ENCODE peak calls at places on chromosomes 13 and 19, in ten cellular contexts. One of them, this sample, is unnamed.

GRCh38 chr13:26095338-26095737 is 43.5 kb upstream of the SHISA2 start:
- DNase-seq in stimulated activated naive CD4-positive, alpha-beta T cell: no peak
- DNase-seq in NCI-H2227 treated with DMSO at 0.1 percent for 48 hours: no peak
- DNase-seq in stimulated activated CD4-positive, alpha-beta T cell treated with anti-CD3 and anti-CD28 coated beads, Interleukin-4, amount 100 ng/mL, for 48 hours: no peak
- DNase-seq in activated naive CD4-positive, alpha-beta T cell treated with anti-CD3 and anti-CD28 coated beads for 36 hours: no peak
- DNase-seq in activated T-helper 2 cell treated with anti-CD3 and anti-CD28 coated beads, Interferon-gamma antibody, Interleukin-2, Interleukin-4, amounts not matched to agents 10 μg/mL and 5 μg/mL and 100 μg/mL, durations not matched to agents 14 hours and 24 hours and 36 hours: no peak
- DNase-seq in activated CD4-positive, alpha-beta T cell treated with anti-CD3 and anti-CD28 coated beads for 48 hours: no peak
- DNase-seq in pons: no peak
- DNase-seq in activated naive CD8-positive, alpha-beta T cell treated with anti-CD3 and anti-CD28 coated beads, Interleukin-2, amount 50 U/mL, for 24 hours: no peak
- DNase-seq in central memory CD4-positive, alpha-beta T cell: no peak
- DNase-seq in this sample: no peak

GRCh38 chr19:45404557-45405434 is at the start of gene PPP1R13L:
- DNase-seq in stimulated activated naive CD4-positive, alpha-beta T cell: peak; percentile 26
- DNase-seq in NCI-H2227 treated with DMSO at 0.1 percent for 48 hours: peak; percentile 40
- DNase-seq in stimulated activated CD4-positive, alpha-beta T cell treated with anti-CD3 and anti-CD28 coated beads, Interleukin-4, amount 100 ng/mL, for 48 hours: peak; percentile 49
- DNase-seq in activated naive CD4-positive, alpha-beta T cell treated with anti-CD3 and anti-CD28 coated beads for 36 hours: peak; percentile 71
- DNase-seq in activated T-helper 2 cell treated with anti-CD3 and anti-CD28 coated beads, Interferon-gamma antibody, Interleukin-2, Interleukin-4, amounts not matched to agents 10 μg/mL and 5 μg/mL and 100 μg/mL, durations not matched to agents 14 hours and 24 hours and 36 hours: peak; percentile 69
- DNase-seq in activated CD4-positive, alpha-beta T cell treated with anti-CD3 and anti-CD28 coated beads for 48 hours: peak; percentile 79
- DNase-seq in pons: no peak
- DNase-seq in activated naive CD8-positive, alpha-beta T cell treated with anti-CD3 and anti-CD28 coated beads, Interleukin-2, amount 50 U/mL, for 24 hours: peak; percentile 60
- DNase-seq in central memory CD4-positive, alpha-beta T cell: no peak
- DNase-seq in this sample: peak; percentile 37

GRCh38 chr13:87667686-87668085 is 3.5 kb upstream of the SLITRK5 start:
- DNase-seq in stimulated activated naive CD4-positive, alpha-beta T cell: no peak
- DNase-seq in NCI-H2227 treated with DMSO at 0.1 percent for 48 hours: no peak
- DNase-seq in stimulated activated CD4-positive, alpha-beta T cell treated with anti-CD3 and anti-CD28 coated beads, Interleukin-4, amount 100 ng/mL, for 48 hours: no peak
- DNase-seq in activated naive CD4-positive, alpha-beta T cell treated with anti-CD3 and anti-CD28 coated beads for 36 hours: no peak
- DNase-seq in activated T-helper 2 cell treated with anti-CD3 and anti-CD28 coated beads, Interferon-gamma antibody, Interleukin-2, Interleukin-4, amounts not matched to agents 10 μg/mL and 5 μg/mL and 100 μg/mL, durations not matched to agents 14 hours and 24 hours and 36 hours: no peak
- DNase-seq in activated CD4-positive, alpha-beta T cell treated with anti-CD3 and anti-CD28 coated beads for 48 hours: no peak
- DNase-seq in pons: no peak
- DNase-seq in activated naive CD8-positive, alpha-beta T cell treated with anti-CD3 and anti-CD28 coated beads, Interleukin-2, amount 50 U/mL, for 24 hours: no peak
- DNase-seq in central memory CD4-positive, alpha-beta T cell: no peak
- DNase-seq in this sample: no peak

GRCh38 chr19:45175663-45176345 is 2.2 kb downstream of the TRAPPC6A start:
- DNase-seq in stimulated activated naive CD4-positive, alpha-beta T cell: no peak
- DNase-seq in NCI-H2227 treated with DMSO at 0.1 percent for 48 hours: no peak
- DNase-seq in stimulated activated CD4-positive, alpha-beta T cell treated with anti-CD3 and anti-CD28 coated beads, Interleukin-4, amount 100 ng/mL, for 48 hours: no peak
- DNase-seq in activated naive CD4-positive, alpha-beta T cell treated with anti-CD3 and anti-CD28 coated beads for 36 hours: no peak
- DNase-seq in activated T-helper 2 cell treated with anti-CD3 and anti-CD28 coated beads, Interferon-gamma antibody, Interleukin-2, Interleukin-4, amounts not matched to agents 10 μg/mL and 5 μg/mL and 100 μg/mL, durations not matched to agents 14 hours and 24 hours and 36 hours: no peak
- DNase-seq in activated CD4-positive, alpha-beta T cell treated with anti-CD3 and anti-CD28 coated beads for 48 hours: no peak
- DNase-seq in pons: no peak
- DNase-seq in activated naive CD8-positive, alpha-beta T cell treated with anti-CD3 and anti-CD28 coated beads, Interleukin-2, amount 50 U/mL, for 24 hours: no peak
- DNase-seq in central memory CD4-positive, alpha-beta T cell: no peak
- DNase-seq in this sample: no peak

GRCh38 chr13:71759506-71760225 is 107.3 kb downstream of the DACH1 start:
- DNase-seq in stimulated activated naive CD4-positive, alpha-beta T cell: no peak
- DNase-seq in NCI-H2227 treated with DMSO at 0.1 percent for 48 hours: no peak
- DNase-seq in stimulated activated CD4-positive, alpha-beta T cell treated with anti-CD3 and anti-CD28 coated beads, Interleukin-4, amount 100 ng/mL, for 48 hours: no peak
- DNase-seq in activated naive CD4-positive, alpha-beta T cell treated with anti-CD3 and anti-CD28 coated beads for 36 hours: no peak
- DNase-seq in activated T-helper 2 cell treated with anti-CD3 and anti-CD28 coated beads, Interferon-gamma antibody, Interleukin-2, Interleukin-4, amounts not matched to agents 10 μg/mL and 5 μg/mL and 100 μg/mL, durations not matched to agents 14 hours and 24 hours and 36 hours: no peak
- DNase-seq in activated CD4-positive, alpha-beta T cell treated with anti-CD3 and anti-CD28 coated beads for 48 hours: no peak
- DNase-seq in pons: no peak
- DNase-seq in activated naive CD8-positive, alpha-beta T cell treated with anti-CD3 and anti-CD28 coated beads, Interleukin-2, amount 50 U/mL, for 24 hours: no peak
- DNase-seq in central memory CD4-positive, alpha-beta T cell: no peak
- DNase-seq in this sample: no peak

GRCh38 chr13:63948045-63948444 is 2532.4 kb upstream of the PCDH20 start:
- DNase-seq in stimulated activated naive CD4-positive, alpha-beta T cell: no peak
- DNase-seq in NCI-H2227 treated with DMSO at 0.1 percent for 48 hours: no peak
- DNase-seq in stimulated activated CD4-positive, alpha-beta T cell treated with anti-CD3 and anti-CD28 coated beads, Interleukin-4, amount 100 ng/mL, for 48 hours: no peak
- DNase-seq in activated naive CD4-positive, alpha-beta T cell treated with anti-CD3 and anti-CD28 coated beads for 36 hours: no peak
- DNase-seq in activated T-helper 2 cell treated with anti-CD3 and anti-CD28 coated beads, Interferon-gamma antibody, Interleukin-2, Interleukin-4, amounts not matched to agents 10 μg/mL and 5 μg/mL and 100 μg/mL, durations not matched to agents 14 hours and 24 hours and 36 hours: no peak
- DNase-seq in activated CD4-positive, alpha-beta T cell treated with anti-CD3 and anti-CD28 coated beads for 48 hours: no peak
- DNase-seq in pons: no peak
- DNase-seq in activated naive CD8-positive, alpha-beta T cell treated with anti-CD3 and anti-CD28 coated beads, Interleukin-2, amount 50 U/mL, for 24 hours: no peak
- DNase-seq in central memory CD4-positive, alpha-beta T cell: no peak
- DNase-seq in this sample: no peak

GRCh38 chr13:31009166-31009565 is 76.7 kb downstream of the TEX26 start:
- DNase-seq in stimulated activated naive CD4-positive, alpha-beta T cell: no peak
- DNase-seq in NCI-H2227 treated with DMSO at 0.1 percent for 48 hours: no peak
- DNase-seq in stimulated activated CD4-positive, alpha-beta T cell treated with anti-CD3 and anti-CD28 coated beads, Interleukin-4, amount 100 ng/mL, for 48 hours: no peak
- DNase-seq in activated naive CD4-positive, alpha-beta T cell treated with anti-CD3 and anti-CD28 coated beads for 36 hours: no peak
- DNase-seq in activated T-helper 2 cell treated with anti-CD3 and anti-CD28 coated beads, Interferon-gamma antibody, Interleukin-2, Interleukin-4, amounts not matched to agents 10 μg/mL and 5 μg/mL and 100 μg/mL, durations not matched to agents 14 hours and 24 hours and 36 hours: no peak
- DNase-seq in activated CD4-positive, alpha-beta T cell treated with anti-CD3 and anti-CD28 coated beads for 48 hours: no peak
- DNase-seq in pons: no peak
- DNase-seq in activated naive CD8-positive, alpha-beta T cell treated with anti-CD3 and anti-CD28 coated beads, Interleukin-2, amount 50 U/mL, for 24 hours: no peak
- DNase-seq in central memory CD4-positive, alpha-beta T cell: no peak
- DNase-seq in this sample: no peak

GRCh38 chr13:73684286-73684685 is 449.9 kb downstream of the KLF12 start:
- DNase-seq in stimulated activated naive CD4-positive, alpha-beta T cell: no peak
- DNase-seq in NCI-H2227 treated with DMSO at 0.1 percent for 48 hours: no peak
- DNase-seq in stimulated activated CD4-positive, alpha-beta T cell treated with anti-CD3 and anti-CD28 coated beads, Interleukin-4, amount 100 ng/mL, for 48 hours: no peak
- DNase-seq in activated naive CD4-positive, alpha-beta T cell treated with anti-CD3 and anti-CD28 coated beads for 36 hours: no peak
- DNase-seq in activated T-helper 2 cell treated with anti-CD3 and anti-CD28 coated beads, Interferon-gamma antibody, Interleukin-2, Interleukin-4, amounts not matched to agents 10 μg/mL and 5 μg/mL and 100 μg/mL, durations not matched to agents 14 hours and 24 hours and 36 hours: no peak
- DNase-seq in activated CD4-positive, alpha-beta T cell treated with anti-CD3 and anti-CD28 coated beads for 48 hours: no peak
- DNase-seq in pons: no peak
- DNase-seq in activated naive CD8-positive, alpha-beta T cell treated with anti-CD3 and anti-CD28 coated beads, Interleukin-2, amount 50 U/mL, for 24 hours: no peak
- DNase-seq in central memory CD4-positive, alpha-beta T cell: no peak
- DNase-seq in this sample: no peak

GRCh38 chr19:3065675-3066357 is 3.5 kb upstream of the TLE5 start:
- DNase-seq in stimulated activated naive CD4-positive, alpha-beta T cell: no peak
- DNase-seq in NCI-H2227 treated with DMSO at 0.1 percent for 48 hours: no peak
- DNase-seq in stimulated activated CD4-positive, alpha-beta T cell treated with anti-CD3 and anti-CD28 coated beads, Interleukin-4, amount 100 ng/mL, for 48 hours: no peak
- DNase-seq in activated naive CD4-positive, alpha-beta T cell treated with anti-CD3 and anti-CD28 coated beads for 36 hours: no peak
- DNase-seq in activated T-helper 2 cell treated with anti-CD3 and anti-CD28 coated beads, Interferon-gamma antibody, Interleukin-2, Interleukin-4, amounts not matched to agents 10 μg/mL and 5 μg/mL and 100 μg/mL, durations not matched to agents 14 hours and 24 hours and 36 hours: no peak
- DNase-seq in activated CD4-positive, alpha-beta T cell treated with anti-CD3 and anti-CD28 coated beads for 48 hours: no peak
- DNase-seq in pons: no peak
- DNase-seq in activated naive CD8-positive, alpha-beta T cell treated with anti-CD3 and anti-CD28 coated beads, Interleukin-2, amount 50 U/mL, for 24 hours: no peak
- DNase-seq in central memory CD4-positive, alpha-beta T cell: no peak
- DNase-seq in this sample: no peak

GRCh38 chr19:51749979-51750378 is 1.7 kb downstream of the FPR1 start:
- DNase-seq in stimulated activated naive CD4-positive, alpha-beta T cell: no peak
- DNase-seq in NCI-H2227 treated with DMSO at 0.1 percent for 48 hours: no peak
- DNase-seq in stimulated activated CD4-positive, alpha-beta T cell treated with anti-CD3 and anti-CD28 coated beads, Interleukin-4, amount 100 ng/mL, for 48 hours: no peak
- DNase-seq in activated naive CD4-positive, alpha-beta T cell treated with anti-CD3 and anti-CD28 coated beads for 36 hours: no peak
- DNase-seq in activated T-helper 2 cell treated with anti-CD3 and anti-CD28 coated beads, Interferon-gamma antibody, Interleukin-2, Interleukin-4, amounts not matched to agents 10 μg/mL and 5 μg/mL and 100 μg/mL, durations not matched to agents 14 hours and 24 hours and 36 hours: no peak
- DNase-seq in activated CD4-positive, alpha-beta T cell treated with anti-CD3 and anti-CD28 coated beads for 48 hours: no peak
- DNase-seq in pons: no peak
- DNase-seq in activated naive CD8-positive, alpha-beta T cell treated with anti-CD3 and anti-CD28 coated beads, Interleukin-2, amount 50 U/mL, for 24 hours: no peak
- DNase-seq in central memory CD4-positive, alpha-beta T cell: no peak
- DNase-seq in this sample: no peak

GRCh38 chr19:8158411-8159074 is 9.2 kb upstream of the FBN3 start:
- DNase-seq in stimulated activated naive CD4-positive, alpha-beta T cell: peak; percentile 10
- DNase-seq in NCI-H2227 treated with DMSO at 0.1 percent for 48 hours: peak; percentile 43
- DNase-seq in stimulated activated CD4-positive, alpha-beta T cell treated with anti-CD3 and anti-CD28 coated beads, Interleukin-4, amount 100 ng/mL, for 48 hours: no peak
- DNase-seq in activated naive CD4-positive, alpha-beta T cell treated with anti-CD3 and anti-CD28 coated beads for 36 hours: peak; percentile 63
- DNase-seq in activated T-helper 2 cell treated with anti-CD3 and anti-CD28 coated beads, Interferon-gamma antibody, Interleukin-2, Interleukin-4, amounts not matched to agents 10 μg/mL and 5 μg/mL and 100 μg/mL, durations not matched to agents 14 hours and 24 hours and 36 hours: peak; percentile 36
- DNase-seq in activated CD4-positive, alpha-beta T cell treated with anti-CD3 and anti-CD28 coated beads for 48 hours: peak; percentile 46
- DNase-seq in pons: peak; percentile 96
- DNase-seq in activated naive CD8-positive, alpha-beta T cell treated with anti-CD3 and anti-CD28 coated beads, Interleukin-2, amount 50 U/mL, for 24 hours: peak; percentile 38
- DNase-seq in central memory CD4-positive, alpha-beta T cell: peak; percentile 57
- DNase-seq in this sample: peak; percentile 15

GRCh38 chr13:99465454-99465853 is 35.8 kb upstream of the TM9SF2 start:
- DNase-seq in stimulated activated naive CD4-positive, alpha-beta T cell: no peak
- DNase-seq in NCI-H2227 treated with DMSO at 0.1 percent for 48 hours: peak; percentile 39
- DNase-seq in stimulated activated CD4-positive, alpha-beta T cell treated with anti-CD3 and anti-CD28 coated beads, Interleukin-4, amount 100 ng/mL, for 48 hours: no peak
- DNase-seq in activated naive CD4-positive, alpha-beta T cell treated with anti-CD3 and anti-CD28 coated beads for 36 hours: no peak
- DNase-seq in activated T-helper 2 cell treated with anti-CD3 and anti-CD28 coated beads, Interferon-gamma antibody, Interleukin-2, Interleukin-4, amounts not matched to agents 10 μg/mL and 5 μg/mL and 100 μg/mL, durations not matched to agents 14 hours and 24 hours and 36 hours: no peak
- DNase-seq in activated CD4-positive, alpha-beta T cell treated with anti-CD3 and anti-CD28 coated beads for 48 hours: no peak
- DNase-seq in pons: no peak
- DNase-seq in activated naive CD8-positive, alpha-beta T cell treated with anti-CD3 and anti-CD28 coated beads, Interleukin-2, amount 50 U/mL, for 24 hours: no peak
- DNase-seq in central memory CD4-positive, alpha-beta T cell: no peak
- DNase-seq in this sample: no peak

GRCh38 chr13:27336005-27336673 is 65.5 kb downstream of the RASL11A start:
- DNase-seq in stimulated activated naive CD4-positive, alpha-beta T cell: no peak
- DNase-seq in NCI-H2227 treated with DMSO at 0.1 percent for 48 hours: no peak
- DNase-seq in stimulated activated CD4-positive, alpha-beta T cell treated with anti-CD3 and anti-CD28 coated beads, Interleukin-4, amount 100 ng/mL, for 48 hours: no peak
- DNase-seq in activated naive CD4-positive, alpha-beta T cell treated with anti-CD3 and anti-CD28 coated beads for 36 hours: no peak
- DNase-seq in activated T-helper 2 cell treated with anti-CD3 and anti-CD28 coated beads, Interferon-gamma antibody, Interleukin-2, Interleukin-4, amounts not matched to agents 10 μg/mL and 5 μg/mL and 100 μg/mL, durations not matched to agents 14 hours and 24 hours and 36 hours: no peak
- DNase-seq in activated CD4-positive, alpha-beta T cell treated with anti-CD3 and anti-CD28 coated beads for 48 hours: no peak
- DNase-seq in pons: no peak
- DNase-seq in activated naive CD8-positive, alpha-beta T cell treated with anti-CD3 and anti-CD28 coated beads, Interleukin-2, amount 50 U/mL, for 24 hours: no peak
- DNase-seq in central memory CD4-positive, alpha-beta T cell: no peak
- DNase-seq in this sample: no peak

GRCh38 chr13:42815686-42816085 is 34.3 kb downstream of the FAM216B start:
- DNase-seq in stimulated activated naive CD4-positive, alpha-beta T cell: no peak
- DNase-seq in NCI-H2227 treated with DMSO at 0.1 percent for 48 hours: no peak
- DNase-seq in stimulated activated CD4-positive, alpha-beta T cell treated with anti-CD3 and anti-CD28 coated beads, Interleukin-4, amount 100 ng/mL, for 48 hours: no peak
- DNase-seq in activated naive CD4-positive, alpha-beta T cell treated with anti-CD3 and anti-CD28 coated beads for 36 hours: no peak
- DNase-seq in activated T-helper 2 cell treated with anti-CD3 and anti-CD28 coated beads, Interferon-gamma antibody, Interleukin-2, Interleukin-4, amounts not matched to agents 10 μg/mL and 5 μg/mL and 100 μg/mL, durations not matched to agents 14 hours and 24 hours and 36 hours: no peak
- DNase-seq in activated CD4-positive, alpha-beta T cell treated with anti-CD3 and anti-CD28 coated beads for 48 hours: no peak
- DNase-seq in pons: no peak
- DNase-seq in activated naive CD8-positive, alpha-beta T cell treated with anti-CD3 and anti-CD28 coated beads, Interleukin-2, amount 50 U/mL, for 24 hours: no peak
- DNase-seq in central memory CD4-positive, alpha-beta T cell: no peak
- DNase-seq in this sample: no peak

GRCh38 chr19:41707502-41707812 is 969 bp upstream of the CEACAM5 start:
- DNase-seq in stimulated activated naive CD4-positive, alpha-beta T cell: no peak
- DNase-seq in NCI-H2227 treated with DMSO at 0.1 percent for 48 hours: no peak
- DNase-seq in stimulated activated CD4-positive, alpha-beta T cell treated with anti-CD3 and anti-CD28 coated beads, Interleukin-4, amount 100 ng/mL, for 48 hours: no peak
- DNase-seq in activated naive CD4-positive, alpha-beta T cell treated with anti-CD3 and anti-CD28 coated beads for 36 hours: no peak
- DNase-seq in activated T-helper 2 cell treated with anti-CD3 and anti-CD28 coated beads, Interferon-gamma antibody, Interleukin-2, Interleukin-4, amounts not matched to agents 10 μg/mL and 5 μg/mL and 100 μg/mL, durations not matched to agents 14 hours and 24 hours and 36 hours: no peak
- DNase-seq in activated CD4-positive, alpha-beta T cell treated with anti-CD3 and anti-CD28 coated beads for 48 hours: no peak
- DNase-seq in pons: no peak
- DNase-seq in activated naive CD8-positive, alpha-beta T cell treated with anti-CD3 and anti-CD28 coated beads, Interleukin-2, amount 50 U/mL, for 24 hours: no peak
- DNase-seq in central memory CD4-positive, alpha-beta T cell: no peak
- DNase-seq in this sample: no peak

GRCh38 chr13:23549724-23550123 is 20.5 kb upstream of the TNFRSF19 start:
- DNase-seq in stimulated activated naive CD4-positive, alpha-beta T cell: no peak
- DNase-seq in NCI-H2227 treated with DMSO at 0.1 percent for 48 hours: no peak
- DNase-seq in stimulated activated CD4-positive, alpha-beta T cell treated with anti-CD3 and anti-CD28 coated beads, Interleukin-4, amount 100 ng/mL, for 48 hours: no peak
- DNase-seq in activated naive CD4-positive, alpha-beta T cell treated with anti-CD3 and anti-CD28 coated beads for 36 hours: no peak
- DNase-seq in activated T-helper 2 cell treated with anti-CD3 and anti-CD28 coated beads, Interferon-gamma antibody, Interleukin-2, Interleukin-4, amounts not matched to agents 10 μg/mL and 5 μg/mL and 100 μg/mL, durations not matched to agents 14 hours and 24 hours and 36 hours: no peak
- DNase-seq in activated CD4-positive, alpha-beta T cell treated with anti-CD3 and anti-CD28 coated beads for 48 hours: no peak
- DNase-seq in pons: no peak
- DNase-seq in activated naive CD8-positive, alpha-beta T cell treated with anti-CD3 and anti-CD28 coated beads, Interleukin-2, amount 50 U/mL, for 24 hours: no peak
- DNase-seq in central memory CD4-positive, alpha-beta T cell: no peak
- DNase-seq in this sample: no peak

GRCh38 chr19:2798733-2799132 is 13.4 kb downstream of the THOP1 start:
- DNase-seq in stimulated activated naive CD4-positive, alpha-beta T cell: no peak
- DNase-seq in NCI-H2227 treated with DMSO at 0.1 percent for 48 hours: no peak
- DNase-seq in stimulated activated CD4-positive, alpha-beta T cell treated with anti-CD3 and anti-CD28 coated beads, Interleukin-4, amount 100 ng/mL, for 48 hours: no peak
- DNase-seq in activated naive CD4-positive, alpha-beta T cell treated with anti-CD3 and anti-CD28 coated beads for 36 hours: no peak
- DNase-seq in activated T-helper 2 cell treated with anti-CD3 and anti-CD28 coated beads, Interferon-gamma antibody, Interleukin-2, Interleukin-4, amounts not matched to agents 10 μg/mL and 5 μg/mL and 100 μg/mL, durations not matched to agents 14 hours and 24 hours and 36 hours: no peak
- DNase-seq in activated CD4-positive, alpha-beta T cell treated with anti-CD3 and anti-CD28 coated beads for 48 hours: no peak
- DNase-seq in pons: no peak
- DNase-seq in activated naive CD8-positive, alpha-beta T cell treated with anti-CD3 and anti-CD28 coated beads, Interleukin-2, amount 50 U/mL, for 24 hours: no peak
- DNase-seq in central memory CD4-positive, alpha-beta T cell: no peak
- DNase-seq in this sample: no peak

GRCh38 chr19:15123900-15124299 is 16.7 kb downstream of the SYDE1 start:
- DNase-seq in stimulated activated naive CD4-positive, alpha-beta T cell: no peak
- DNase-seq in NCI-H2227 treated with DMSO at 0.1 percent for 48 hours: no peak
- DNase-seq in stimulated activated CD4-positive, alpha-beta T cell treated with anti-CD3 and anti-CD28 coated beads, Interleukin-4, amount 100 ng/mL, for 48 hours: no peak
- DNase-seq in activated naive CD4-positive, alpha-beta T cell treated with anti-CD3 and anti-CD28 coated beads for 36 hours: no peak
- DNase-seq in activated T-helper 2 cell treated with anti-CD3 and anti-CD28 coated beads, Interferon-gamma antibody, Interleukin-2, Interleukin-4, amounts not matched to agents 10 μg/mL and 5 μg/mL and 100 μg/mL, durations not matched to agents 14 hours and 24 hours and 36 hours: no peak
- DNase-seq in activated CD4-positive, alpha-beta T cell treated with anti-CD3 and anti-CD28 coated beads for 48 hours: no peak
- DNase-seq in pons: peak; percentile 77
- DNase-seq in activated naive CD8-positive, alpha-beta T cell treated with anti-CD3 and anti-CD28 coated beads, Interleukin-2, amount 50 U/mL, for 24 hours: no peak
- DNase-seq in central memory CD4-positive, alpha-beta T cell: no peak
- DNase-seq in this sample: no peak

GRCh38 chr19:58513694-58514563 is 2.1 kb upstream of the SLC27A5 start:
- DNase-seq in stimulated activated naive CD4-positive, alpha-beta T cell: peak; percentile 91
- DNase-seq in NCI-H2227 treated with DMSO at 0.1 percent for 48 hours: peak; percentile 99
- DNase-seq in stimulated activated CD4-positive, alpha-beta T cell treated with anti-CD3 and anti-CD28 coated beads, Interleukin-4, amount 100 ng/mL, for 48 hours: peak; percentile 94
- DNase-seq in activated naive CD4-positive, alpha-beta T cell treated with anti-CD3 and anti-CD28 coated beads for 36 hours: peak; percentile 96
- DNase-seq in activated T-helper 2 cell treated with anti-CD3 and anti-CD28 coated beads, Interferon-gamma antibody, Interleukin-2, Interleukin-4, amounts not matched to agents 10 μg/mL and 5 μg/mL and 100 μg/mL, durations not matched to agents 14 hours and 24 hours and 36 hours: peak; percentile 95
- DNase-seq in activated CD4-positive, alpha-beta T cell treated with anti-CD3 and anti-CD28 coated beads for 48 hours: peak; percentile 98
- DNase-seq in pons: peak; percentile 67
- DNase-seq in activated naive CD8-positive, alpha-beta T cell treated with anti-CD3 and anti-CD28 coated beads, Interleukin-2, amount 50 U/mL, for 24 hours: peak; percentile 98
- DNase-seq in central memory CD4-positive, alpha-beta T cell: peak; percentile 92
- DNase-seq in this sample: peak; percentile 90

GRCh38 chr19:40862785-40863184 is 12.5 kb upstream of the CYP2A6 start:
- DNase-seq in stimulated activated naive CD4-positive, alpha-beta T cell: no peak
- DNase-seq in NCI-H2227 treated with DMSO at 0.1 percent for 48 hours: no peak
- DNase-seq in stimulated activated CD4-positive, alpha-beta T cell treated with anti-CD3 and anti-CD28 coated beads, Interleukin-4, amount 100 ng/mL, for 48 hours: no peak
- DNase-seq in activated naive CD4-positive, alpha-beta T cell treated with anti-CD3 and anti-CD28 coated beads for 36 hours: no peak
- DNase-seq in activated T-helper 2 cell treated with anti-CD3 and anti-CD28 coated beads, Interferon-gamma antibody, Interleukin-2, Interleukin-4, amounts not matched to agents 10 μg/mL and 5 μg/mL and 100 μg/mL, durations not matched to agents 14 hours and 24 hours and 36 hours: no peak
- DNase-seq in activated CD4-positive, alpha-beta T cell treated with anti-CD3 and anti-CD28 coated beads for 48 hours: no peak
- DNase-seq in pons: no peak
- DNase-seq in activated naive CD8-positive, alpha-beta T cell treated with anti-CD3 and anti-CD28 coated beads, Interleukin-2, amount 50 U/mL, for 24 hours: no peak
- DNase-seq in central memory CD4-positive, alpha-beta T cell: no peak
- DNase-seq in this sample: no peak

GRCh38 chr13:98843482-98843877 is 91.0 kb upstream of the SLC15A1 start:
- DNase-seq in stimulated activated naive CD4-positive, alpha-beta T cell: no peak
- DNase-seq in NCI-H2227 treated with DMSO at 0.1 percent for 48 hours: no peak
- DNase-seq in stimulated activated CD4-positive, alpha-beta T cell treated with anti-CD3 and anti-CD28 coated beads, Interleukin-4, amount 100 ng/mL, for 48 hours: no peak
- DNase-seq in activated naive CD4-positive, alpha-beta T cell treated with anti-CD3 and anti-CD28 coated beads for 36 hours: no peak
- DNase-seq in activated T-helper 2 cell treated with anti-CD3 and anti-CD28 coated beads, Interferon-gamma antibody, Interleukin-2, Interleukin-4, amounts not matched to agents 10 μg/mL and 5 μg/mL and 100 μg/mL, durations not matched to agents 14 hours and 24 hours and 36 hours: no peak
- DNase-seq in activated CD4-positive, alpha-beta T cell treated with anti-CD3 and anti-CD28 coated beads for 48 hours: no peak
- DNase-seq in pons: peak; percentile 66
- DNase-seq in activated naive CD8-positive, alpha-beta T cell treated with anti-CD3 and anti-CD28 coated beads, Interleukin-2, amount 50 U/mL, for 24 hours: no peak
- DNase-seq in central memory CD4-positive, alpha-beta T cell: no peak
- DNase-seq in this sample: no peak

This sample was measured in effector CD4-positive, alpha-beta T cell.